ENCODE peak calls at places on chromosome 3, in ten cellular contexts. One of them, this sample, is unnamed.

GRCh38 chr3:13616359-13616758 is 67.4 kb downstream of the FBLN2 start:
- DNase-seq in CD4-positive, alpha-beta memory T cell: no peak
- DNase-seq in B cell: no peak
- DNase-seq in heart right ventricle: no peak
- DNase-seq in progenitor cell of endocrine pancreas: no peak
- DNase-seq in stimulated activated naive CD4-positive, alpha-beta T cell: no peak
- DNase-seq in nephron progenitor cell: no peak
- DNase-seq in choroid plexus epithelial cell: no peak
- DNase-seq in CD8-positive, alpha-beta memory T cell: peak
- DNase-seq in fibroblast of pulmonary artery: no peak
- DNase-seq in this sample: peak

GRCh38 chr3:195153653-195154052 is 117.3 kb downstream of the XXYLT1 start:
- DNase-seq in CD4-positive, alpha-beta memory T cell: no peak
- DNase-seq in B cell: no peak
- DNase-seq in heart right ventricle: no peak
- DNase-seq in progenitor cell of endocrine pancreas: no peak
- DNase-seq in stimulated activated naive CD4-positive, alpha-beta T cell: no peak
- DNase-seq in nephron progenitor cell: no peak
- DNase-seq in choroid plexus epithelial cell: no peak
- DNase-seq in CD8-positive, alpha-beta memory T cell: no peak
- DNase-seq in fibroblast of pulmonary artery: no peak
- DNase-seq in this sample: no peak

GRCh38 chr3:160704006-160704405 is 27.0 kb downstream of the ARL14 start:
- DNase-seq in CD4-positive, alpha-beta memory T cell: no peak
- DNase-seq in B cell: no peak
- DNase-seq in heart right ventricle: no peak
- DNase-seq in progenitor cell of endocrine pancreas: no peak
- DNase-seq in stimulated activated naive CD4-positive, alpha-beta T cell: no peak
- DNase-seq in nephron progenitor cell: no peak
- DNase-seq in choroid plexus epithelial cell: peak
- DNase-seq in CD8-positive, alpha-beta memory T cell: no peak
- DNase-seq in fibroblast of pulmonary artery: peak
- DNase-seq in this sample: no peak

GRCh38 chr3:149487598-149488197 is 13.2 kb downstream of the TM4SF4 start:
- DNase-seq in CD4-positive, alpha-beta memory T cell: no peak
- DNase-seq in B cell: no peak
- DNase-seq in heart right ventricle: no peak
- DNase-seq in progenitor cell of endocrine pancreas: peak
- DNase-seq in stimulated activated naive CD4-positive, alpha-beta T cell: no peak
- DNase-seq in nephron progenitor cell: peak
- DNase-seq in choroid plexus epithelial cell: no peak
- DNase-seq in CD8-positive, alpha-beta memory T cell: no peak
- DNase-seq in fibroblast of pulmonary artery: no peak
- DNase-seq in this sample: no peak

GRCh38 chr3:108959017-108959416 is 5.3 kb upstream of the GUCA1C start:
- DNase-seq in CD4-positive, alpha-beta memory T cell: no peak
- DNase-seq in B cell: no peak
- DNase-seq in heart right ventricle: no peak
- DNase-seq in progenitor cell of endocrine pancreas: no peak
- DNase-seq in stimulated activated naive CD4-positive, alpha-beta T cell: no peak
- DNase-seq in nephron progenitor cell: no peak
- DNase-seq in choroid plexus epithelial cell: no peak
- DNase-seq in CD8-positive, alpha-beta memory T cell: no peak
- DNase-seq in fibroblast of pulmonary artery: no peak
- DNase-seq in this sample: no peak

GRCh38 chr3:179653777-179654117 is 907 bp downstream of the USP13 start:
- DNase-seq in CD4-positive, alpha-beta memory T cell: no peak
- DNase-seq in B cell: no peak
- DNase-seq in heart right ventricle: no peak
- DNase-seq in progenitor cell of endocrine pancreas: no peak
- DNase-seq in stimulated activated naive CD4-positive, alpha-beta T cell: no peak
- DNase-seq in nephron progenitor cell: no peak
- DNase-seq in choroid plexus epithelial cell: no peak
- DNase-seq in CD8-positive, alpha-beta memory T cell: no peak
- DNase-seq in fibroblast of pulmonary artery: peak
- DNase-seq in this sample: peak

GRCh38 chr3:40071683-40072238 is 237.7 kb upstream of the EIF1B start:
- DNase-seq in CD4-positive, alpha-beta memory T cell: no peak
- DNase-seq in B cell: no peak
- DNase-seq in heart right ventricle: no peak
- DNase-seq in progenitor cell of endocrine pancreas: no peak
- DNase-seq in stimulated activated naive CD4-positive, alpha-beta T cell: no peak
- DNase-seq in nephron progenitor cell: no peak
- DNase-seq in choroid plexus epithelial cell: no peak
- DNase-seq in CD8-positive, alpha-beta memory T cell: no peak
- DNase-seq in fibroblast of pulmonary artery: no peak
- DNase-seq in this sample: no peak

GRCh38 chr3:134874737-134875413 is 79.8 kb downstream of the EPHB1 start:
- DNase-seq in CD4-positive, alpha-beta memory T cell: no peak
- DNase-seq in B cell: no peak
- DNase-seq in heart right ventricle: no peak
- DNase-seq in progenitor cell of endocrine pancreas: no peak
- DNase-seq in stimulated activated naive CD4-positive, alpha-beta T cell: no peak
- DNase-seq in nephron progenitor cell: no peak
- DNase-seq in choroid plexus epithelial cell: peak
- DNase-seq in CD8-positive, alpha-beta memory T cell: no peak
- DNase-seq in fibroblast of pulmonary artery: no peak
- DNase-seq in this sample: no peak

GRCh38 chr3:124993462-124993861 is 58.9 kb upstream of the MUC13 start:
- DNase-seq in CD4-positive, alpha-beta memory T cell: no peak
- DNase-seq in B cell: no peak
- DNase-seq in heart right ventricle: peak
- DNase-seq in progenitor cell of endocrine pancreas: no peak
- DNase-seq in stimulated activated naive CD4-positive, alpha-beta T cell: no peak
- DNase-seq in nephron progenitor cell: no peak
- DNase-seq in choroid plexus epithelial cell: no peak
- DNase-seq in CD8-positive, alpha-beta memory T cell: no peak
- DNase-seq in fibroblast of pulmonary artery: peak
- DNase-seq in this sample: no peak

GRCh38 chr3:168817177-168817576 is 721.5 kb upstream of the GOLIM4 start:
- DNase-seq in CD4-positive, alpha-beta memory T cell: no peak
- DNase-seq in B cell: no peak
- DNase-seq in heart right ventricle: no peak
- DNase-seq in progenitor cell of endocrine pancreas: no peak
- DNase-seq in stimulated activated naive CD4-positive, alpha-beta T cell: no peak
- DNase-seq in nephron progenitor cell: no peak
- DNase-seq in choroid plexus epithelial cell: no peak
- DNase-seq in CD8-positive, alpha-beta memory T cell: no peak
- DNase-seq in fibroblast of pulmonary artery: no peak
- DNase-seq in this sample: no peak

GRCh38 chr3:125145751-125146475 is 66.6 kb downstream of the SLC12A8 start:
- DNase-seq in CD4-positive, alpha-beta memory T cell: no peak
- DNase-seq in B cell: no peak
- DNase-seq in heart right ventricle: no peak
- DNase-seq in progenitor cell of endocrine pancreas: no peak
- DNase-seq in stimulated activated naive CD4-positive, alpha-beta T cell: no peak
- DNase-seq in nephron progenitor cell: no peak
- DNase-seq in choroid plexus epithelial cell: no peak
- DNase-seq in CD8-positive, alpha-beta memory T cell: no peak
- DNase-seq in fibroblast of pulmonary artery: peak
- DNase-seq in this sample: no peak

GRCh38 chr3:29176501-29176900 is 104.4 kb upstream of the RBMS3 start:
- DNase-seq in CD4-positive, alpha-beta memory T cell: no peak
- DNase-seq in B cell: no peak
- DNase-seq in heart right ventricle: no peak
- DNase-seq in progenitor cell of endocrine pancreas: no peak
- DNase-seq in stimulated activated naive CD4-positive, alpha-beta T cell: no peak
- DNase-seq in nephron progenitor cell: no peak
- DNase-seq in choroid plexus epithelial cell: no peak
- DNase-seq in CD8-positive, alpha-beta memory T cell: no peak
- DNase-seq in fibroblast of pulmonary artery: no peak
- DNase-seq in this sample: no peak

GRCh38 chr3:170999737-171000242 is 26.7 kb downstream of the SLC2A2 start:
- DNase-seq in CD4-positive, alpha-beta memory T cell: no peak
- DNase-seq in B cell: no peak
- DNase-seq in heart right ventricle: no peak
- DNase-seq in progenitor cell of endocrine pancreas: no peak
- DNase-seq in stimulated activated naive CD4-positive, alpha-beta T cell: no peak
- DNase-seq in nephron progenitor cell: no peak
- DNase-seq in choroid plexus epithelial cell: peak
- DNase-seq in CD8-positive, alpha-beta memory T cell: no peak
- DNase-seq in fibroblast of pulmonary artery: peak
- DNase-seq in this sample: no peak

GRCh38 chr3:189355481-189356201 is 183.9 kb downstream of the TPRG1 start:
- DNase-seq in CD4-positive, alpha-beta memory T cell: peak
- DNase-seq in B cell: no peak
- DNase-seq in heart right ventricle: no peak
- DNase-seq in progenitor cell of endocrine pancreas: no peak
- DNase-seq in stimulated activated naive CD4-positive, alpha-beta T cell: peak
- DNase-seq in nephron progenitor cell: no peak
- DNase-seq in choroid plexus epithelial cell: peak
- DNase-seq in CD8-positive, alpha-beta memory T cell: peak
- DNase-seq in fibroblast of pulmonary artery: peak
- DNase-seq in this sample: no peak

GRCh38 chr3:134928819-134929218 is 133.8 kb downstream of the EPHB1 start:
- DNase-seq in CD4-positive, alpha-beta memory T cell: no peak
- DNase-seq in B cell: no peak
- DNase-seq in heart right ventricle: no peak
- DNase-seq in progenitor cell of endocrine pancreas: no peak
- DNase-seq in stimulated activated naive CD4-positive, alpha-beta T cell: no peak
- DNase-seq in nephron progenitor cell: no peak
- DNase-seq in choroid plexus epithelial cell: no peak
- DNase-seq in CD8-positive, alpha-beta memory T cell: no peak
- DNase-seq in fibroblast of pulmonary artery: no peak
- DNase-seq in this sample: no peak

GRCh38 chr3:95240395-95240794 is 1177.5 kb downstream of the NSUN3 start:
- DNase-seq in CD4-positive, alpha-beta memory T cell: no peak
- DNase-seq in B cell: no peak
- DNase-seq in heart right ventricle: no peak
- DNase-seq in progenitor cell of endocrine pancreas: no peak
- DNase-seq in stimulated activated naive CD4-positive, alpha-beta T cell: no peak
- DNase-seq in nephron progenitor cell: no peak
- DNase-seq in choroid plexus epithelial cell: no peak
- DNase-seq in CD8-positive, alpha-beta memory T cell: no peak
- DNase-seq in fibroblast of pulmonary artery: no peak
- DNase-seq in this sample: no peak